ENCODE peak calls at places on chromosomes 2 and 18, in six cellular contexts. C is dorsolateral prefrontal cortex, Q is brain microvascular endothelial cell, P is osteoblast, U is fibroblast of lung, A is GM23338. B is an unnamed sample.

GRCh38 chr2:165646321-165646801 is 147.7 kb downstream of the GALNT3 start:
- DNase-seq in P (no peak), A (no peak), Q (no peak), U (no peak), C (no peak), B (no peak)

GRCh38 chr18:11387880-11388279 is 221.5 kb upstream of the SLC35G4 start:
- DNase-seq in Q (peak; percentile 77), U (peak; percentile 32), P (peak; percentile 83), C (no peak), A (peak; percentile 46), B (peak; percentile 82)

GRCh38 chr2:239979243-239980023 is 45.7 kb downstream of the NDUFA10 start:
- DNase-seq in A (peak; percentile 72), C (no peak), Q (peak; percentile 25), P (no peak), U (peak; percentile 38), B (no peak)

GRCh38 chr2:106562826-106563594 is 75.8 kb downstream of the CD8B2 start:
- DNase-seq in C (no peak), U (no peak), A (peak; percentile 53), P (no peak), Q (no peak), B (no peak)

GRCh38 chr2:209986405-209986804 is 16.0 kb upstream of the RPE start:
- DNase-seq in A (no peak), P (no peak), C (no peak), Q (no peak), U (peak; percentile 28), B (no peak)

GRCh38 chr2:2101924-2102323 is 229.2 kb downstream of the MYT1L start:
- DNase-seq in C (no peak), P (no peak), A (peak; percentile 64), Q (peak; percentile 22), U (no peak), B (no peak)

GRCh38 chr2:216546646-216547403 is 48.2 kb downstream of the RPL37A start:
- DNase-seq in P (peak; percentile 93), C (no peak), A (no peak), U (peak; percentile 74), Q (peak; percentile 67), B (no peak)

GRCh38 chr2:3076848-3077735 is 300.5 kb downstream of the EIPR1 start:
- DNase-seq in C (no peak), Q (no peak), A (peak; percentile 13), P (no peak), U (no peak), B (no peak)

GRCh38 chr2:220178991-220179695 is 551.7 kb downstream of the SLC4A3 start:
- DNase-seq in C (no peak), U (no peak), A (no peak), P (no peak), Q (no peak), B (no peak)

GRCh38 chr2:222330910-222331309 is 32.1 kb upstream of the PAX3 start:
- DNase-seq in A (no peak), C (no peak), P (no peak), Q (no peak), U (no peak), B (no peak)

GRCh38 chr2:224403657-224404056 is 1.8 kb upstream of the FAM124B start:
- DNase-seq in C (no peak), Q (no peak), A (no peak), P (no peak), U (no peak), B (no peak)

GRCh38 chr2:177282101-177282573 is 17.6 kb upstream of the NFE2L2 start:
- DNase-seq in U (no peak), A (no peak), Q (no peak), C (no peak), P (peak; percentile 58), B (peak; percentile 71)

GRCh38 chr18:8858888-8859511 is 153.6 kb downstream of the MTCL1 start:
- DNase-seq in C (no peak), U (peak; percentile 98), A (no peak), P (peak; percentile 94), Q (peak; percentile 94), B (no peak)

GRCh38 chr2:19651466-19651865 is 250.3 kb downstream of the TTC32 start:
- DNase-seq in P (no peak), U (no peak), A (no peak), Q (no peak), C (no peak), B (no peak)

GRCh38 chr2:108971661-108972566 is 17.1 kb downstream of the EDAR start:
- DNase-seq in A (no peak), U (peak; percentile 62), P (peak; percentile 93), C (no peak), Q (no peak), B (no peak)

GRCh38 chr18:58808349-58808748 is 56.3 kb upstream of the ZNF532 start:
- DNase-seq in Q (no peak), A (peak; percentile 51), U (no peak), C (no peak), P (no peak), B (no peak)

GRCh38 chr18:51041677-51042076 is 11.7 kb downstream of the SMAD4 start:
- DNase-seq in Q (no peak), U (no peak), C (no peak), A (no peak), P (no peak), B (no peak)

GRCh38 chr18:63178526-63178880 is 141.1 kb downstream of the BCL2 start:
- DNase-seq in A (no peak), U (no peak), C (no peak), Q (no peak), P (no peak), B (peak; percentile 94)

GRCh38 chr2:48218169-48218568 is 311.8 kb upstream of the STON1 start:
- DNase-seq in U (no peak), P (no peak), A (no peak), C (no peak), Q (no peak), B (no peak)

GRCh38 chr2:10036095-10036879 is 7.1 kb upstream of the KLF11 start:
- DNase-seq in P (peak; percentile 96), Q (peak; percentile 23), C (peak; percentile 82), A (peak; percentile 32), U (peak; percentile 60), B (peak; percentile 93)

GRCh38 chr2:237695201-237695780 is 67.9 kb downstream of the LRRFIP1 start:
- DNase-seq in A (no peak), C (peak; percentile 7), U (peak; percentile 96), Q (peak; percentile 86), P (peak; percentile 96), B (no peak)

GRCh38 chr18:9647496-9648323 is 33.4 kb upstream of the PPP4R1 start:
- DNase-seq in U (peak; percentile 29), A (no peak), C (no peak), P (no peak), Q (no peak), B (no peak)

GRCh38 chr2:171158036-171158789 is 2.5 kb downstream of the TLK1 start:
- DNase-seq in C (no peak), A (no peak), Q (no peak), U (no peak), P (no peak), B (no peak)

GRCh38 chr2:171159326-171160118 is 1.2 kb downstream of the TLK1 start:
- DNase-seq in U (peak; percentile 71), P (peak; percentile 91), A (peak; percentile 61), Q (peak; percentile 59), C (peak; percentile 61), B (no peak)

GRCh38 chr2:171160119-171160629 is 519 bp downstream of the TLK1 start:
- DNase-seq in P (peak; percentile 90), Q (peak; percentile 41), A (peak; percentile 72), U (peak; percentile 63), C (peak; percentile 58), B (peak; percentile 82)

GRCh38 chr2:171160630-171161424 is at the start of gene TLK1:
- DNase-seq in P (peak; percentile 96), C (peak; percentile 47), U (peak; percentile 71), Q (peak; percentile 41), A (peak; percentile 82), B (peak; percentile 80)

GRCh38 chr2:171158790-171159325 is 1.8 kb downstream of the TLK1 start:
- DNase-seq in C (no peak), Q (no peak), U (no peak), P (no peak), A (no peak), B (no peak)
- H3K27ac ChIP-seq in C (no peak overlapping the region), Q (no peak overlapping the region), U (peak overlapping the region; percentile 19), P (peak overlapping the region; percentile 78), A (no peak overlapping the region), B (peak overlapping the region; percentile 93)

GRCh38 chr2:175461839-175462238 is 280.3 kb upstream of the ATP5MC3 start:
- DNase-seq in Q (no peak), C (no peak), U (no peak), A (no peak), P (no peak), B (no peak)

GRCh38 chr2:175468699-175469098 is 287.2 kb upstream of the ATP5MC3 start:
- DNase-seq in C (no peak), Q (no peak), U (no peak), P (no peak), A (no peak), B (no peak)

GRCh38 chr2:175462246-175462645 is 280.7 kb upstream of the ATP5MC3 start:
- DNase-seq in P (no peak), A (no peak), C (no peak), U (no peak), Q (no peak), B (no peak)

GRCh38 chr2:175463639-175464310 is 282.3 kb upstream of the ATP5MC3 start:
- DNase-seq in U (no peak), C (no peak), P (no peak), Q (no peak), A (peak; percentile 43), B (no peak)

GRCh38 chr2:175464311-175464670 is 282.8 kb upstream of the ATP5MC3 start:
- DNase-seq in U (no peak), C (no peak), A (no peak), P (no peak), Q (no peak), B (no peak)
- H3K27ac ChIP-seq in U (no peak overlapping the region), C (no peak overlapping the region), A (no peak overlapping the region), P (no peak overlapping the region), Q (no peak overlapping the region), B (no peak overlapping the region)

GRCh38 chr2:230961091-230961491 is 34.8 kb upstream of the SPATA3 start:
- DNase-seq in A (no peak), C (no peak), P (peak; percentile 70), U (peak; percentile 78), Q (peak; percentile 20), B (no peak)
- H3K27ac ChIP-seq in A (no peak overlapping the region), C (no peak overlapping the region), P (no peak overlapping the region), U (no peak overlapping the region), Q (no peak overlapping the region), B (no peak overlapping the region)

DNA sequence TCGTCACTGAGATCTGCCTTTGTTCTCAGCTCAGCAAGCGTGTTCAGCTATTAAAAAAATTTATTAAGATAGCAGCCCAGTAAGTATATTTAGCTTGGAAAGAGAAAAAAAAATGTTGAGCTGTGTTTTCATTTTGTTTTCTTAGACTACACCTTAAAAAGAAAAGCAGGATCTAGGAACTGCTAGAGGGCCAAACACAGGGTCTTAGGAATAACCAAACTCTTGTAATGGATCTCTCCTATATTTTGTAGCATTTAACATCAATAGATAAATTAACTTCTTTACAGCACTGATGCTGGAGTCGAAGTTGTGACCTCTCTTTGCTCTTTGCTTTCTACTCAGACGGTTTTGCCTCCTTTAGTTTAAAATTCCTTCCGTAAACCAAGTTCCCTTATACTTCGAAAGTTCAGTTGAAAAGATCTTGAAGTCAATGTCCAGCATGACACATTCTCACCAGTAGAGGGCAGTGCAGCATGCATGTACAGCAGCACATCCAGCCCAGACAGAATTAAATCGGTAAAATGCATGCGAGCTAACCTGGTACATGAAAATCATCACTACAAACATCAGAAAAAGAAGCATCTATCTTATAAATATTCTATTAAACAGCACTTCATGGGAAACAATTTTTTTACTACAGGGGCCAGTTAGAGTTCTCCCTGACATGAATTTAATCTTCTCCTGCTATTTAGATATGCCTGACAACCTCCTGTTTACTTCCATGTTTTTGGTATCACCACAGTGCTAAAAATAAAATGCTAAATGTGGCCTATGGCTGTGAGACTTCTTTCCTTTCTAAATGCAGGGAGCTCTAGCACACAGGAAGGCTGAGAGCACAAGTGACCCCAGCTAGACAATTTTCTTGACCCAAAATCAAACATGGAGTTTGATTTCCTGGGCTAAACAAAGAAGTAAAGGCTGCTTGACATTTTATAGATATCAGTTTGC is 48.2 kb upstream of the MAP3K20 start:
- DNase-seq in U (peak; percentile 77), Q (peak; percentile 89), P (peak; percentile 83), A (peak; percentile 97), C (peak; percentile 95), B (peak; percentile 65)
- H3K27ac ChIP-seq in U (no peak overlapping the region), Q (no peak overlapping the region), P (no peak overlapping the region), A (no peak overlapping the region), C (no peak overlapping the region), B (peak overlapping the region; percentile 92)

B was measured in psoas muscle.